ENCODE peak calls at places on chromosomes 2 and 18, in seven cellular contexts. B is PC-9, U is mucosa of descending colon, L is psoas muscle, N is HepG2, W is neural progenitor cell, E is fibroblast of lung. H is an unnamed sample. For H3K9me3, the result is how much of the 10 kb centered on the place peaks cover.

GRCh38 chr18:3261035-3261392 is 919 bp upstream of the MYL12B start:
- DNase-seq in E (no peak), L (no peak), N (no peak), W (no peak), B (no peak), U (no peak), H (no peak)

GRCh38 chr2:17166506-17166905 is 351.7 kb downstream of the RAD51AP2 start:
- DNase-seq in N (no peak), U (no peak), E (peak), L (no peak), B (no peak), W (no peak), H (no peak)

GRCh38 chr2:59584958-59585357 is 968.5 kb downstream of the BCL11A start:
- DNase-seq in L (no peak), W (peak), N (peak), U (peak), B (peak), E (no peak), H (no peak)

GRCh38 chr2:136363921-136364320 is 246.0 kb upstream of the CXCR4 start:
- DNase-seq in U (no peak), E (peak), W (no peak), B (no peak), N (no peak), L (no peak), H (no peak)

GRCh38 chr2:133732982-133733670 is 164.9 kb upstream of the NCKAP5 start:
- DNase-seq in E (no peak), U (no peak), L (no peak), N (no peak), W (no peak), B (no peak), H (no peak)

GRCh38 chr2:216495656-216496055 is 3.0 kb upstream of the RPL37A start:
- DNase-seq in E (peak), B (no peak), W (no peak), L (no peak), N (no peak), U (no peak), H (no peak)

GRCh38 chr2:69375494-69376353 is 11.3 kb downstream of the GFPT1 start:
- DNase-seq in W (peak), E (peak), N (no peak), L (no peak), B (no peak), U (no peak), H (no peak)

GRCh38 chr2:167294031-167294774 is 405.9 kb downstream of the XIRP2 start:
- DNase-seq in B (no peak), W (peak), L (peak), E (peak), U (peak), N (no peak), H (no peak)

GRCh38 chr2:67216103-67216502 is 181.0 kb upstream of the ETAA1 start:
- DNase-seq in E (peak), W (no peak), L (no peak), B (no peak), U (no peak), N (no peak), H (no peak)

GRCh38 chr2:178205853-178206516 is 11.7 kb downstream of the OSBPL6 start:
- DNase-seq in W (no peak), N (no peak), U (no peak), E (peak), L (no peak), B (no peak), H (no peak)

GRCh38 chr2:164146478-164146877 is 410.7 kb upstream of the FIGN start:
- DNase-seq in E (no peak), W (no peak), U (no peak), N (no peak), B (no peak), L (no peak), H (no peak)

GRCh38 chr2:33342705-33343104 is 133.7 kb upstream of the RASGRP3 start:
- DNase-seq in B (no peak), U (no peak), E (no peak), L (no peak), N (no peak), W (no peak), H (no peak)

GRCh38 chr2:62768615-62769014 is 63.1 kb downstream of the EHBP1 start:
- DNase-seq in U (no peak), W (no peak), E (no peak), L (no peak), N (no peak), B (no peak), H (no peak)

GRCh38 chr18:13620818-13621445 is 105.4 kb downstream of the FAM210A start:
- DNase-seq in N (no peak), W (no peak), B (no peak), L (no peak), U (no peak), E (no peak), H (no peak)

GRCh38 chr2:195092341-195092740 is 564.7 kb upstream of the SLC39A10 start:
- DNase-seq in U (no peak), W (peak), E (no peak), L (no peak), N (no peak), B (no peak), H (no peak)

GRCh38 chr2:25586726-25587144 is 86.6 kb downstream of the DTNB start:
- DNase-seq in L (no peak), N (no peak), B (no peak), W (peak), E (no peak), U (no peak), H (no peak)

GRCh38 chr2:241189093-241189855 is 797 bp downstream of the ANO7 start:
- DNase-seq in L (no peak), U (no peak), W (no peak), E (no peak), B (no peak), N (no peak), H (no peak)

GRCh38 chr2:52192656-52193055 is 1160.7 kb upstream of the NRXN1 start:
- DNase-seq in W (no peak), N (no peak), L (no peak), B (no peak), E (no peak), U (no peak), H (no peak)

GRCh38 chr2:235494716-235495372 is 1.0 kb downstream of the AGAP1 start:
- DNase-seq in N (no peak), L (peak), W (peak), U (no peak), B (peak), E (peak), H (no peak)

GRCh38 chr2:174340400-174341300 is 5.9 kb downstream of the SP9 start:
- DNase-seq in W (peak), B (no peak), E (no peak), N (peak), U (no peak), L (peak), H (no peak)

GRCh38 chr2:150212722-150213171 is 274.7 kb downstream of the RND3 start:
- DNase-seq in L (no peak), E (peak), B (no peak), W (no peak), N (no peak), U (no peak), H (no peak)

GRCh38 chr2:127205211-127206140 is 14.6 kb downstream of the CYP27C1 start:
- DNase-seq in N (no peak), E (no peak), B (no peak), W (peak), U (no peak), L (no peak), H (no peak)

GRCh38 chr2:159093496-159093895 is 125.1 kb downstream of the TANC1 start:
- DNase-seq in W (no peak), U (peak), L (no peak), E (peak), B (no peak), N (no peak), H (no peak)

GRCh38 chr2:138271467-138271866 is 230.1 kb upstream of the SPOPL start:
- DNase-seq in N (no peak), B (no peak), E (no peak), W (no peak), L (no peak), U (no peak), H (no peak)

GRCh38 chr2:50594233-50594632 is 437.7 kb downstream of the NRXN1 start:
- DNase-seq in B (no peak), E (no peak), U (no peak), W (no peak), L (no peak), N (no peak), H (no peak)

GRCh38 chr18:73124165-73124564 is 256.4 kb upstream of the NETO1 start:
- DNase-seq in W (no peak), U (no peak), E (no peak), N (no peak), L (no peak), B (no peak), H (no peak)

GRCh38 chr18:48838921-48839818 is 111.6 kb downstream of the SMAD7 start:
- DNase-seq in E (peak), U (no peak), W (no peak), N (no peak), B (peak), L (no peak), H (no peak)

GRCh38 chr2:237507478-237507877 is 20.4 kb downstream of the MLPH start:
- DNase-seq in B (no peak), N (no peak), E (no peak), L (no peak), W (no peak), U (no peak), H (no peak)

GRCh38 chr18:23053756-23054457 is 81.4 kb upstream of the CABLES1 start:
- DNase-seq in E (peak), N (peak), L (no peak), U (no peak), W (peak), B (peak), H (no peak)

GRCh38 chr2:216406861-216407260 is 5.4 kb upstream of the SMARCAL1 start:
- DNase-seq in E (no peak), L (no peak), U (no peak), W (no peak), B (no peak), N (no peak), H (no peak)

GRCh38 chr18:48724939-48725338 is 186.1 kb downstream of the CTIF start:
- DNase-seq in L (no peak), N (no peak), U (no peak), E (no peak), B (no peak), W (no peak), H (no peak)

GRCh38 chr2:102488063-102488462 is 15.0 kb downstream of the SLC9A4 start:
- DNase-seq in U (peak), E (peak), N (no peak), W (no peak), L (no peak), B (peak), H (no peak)

GRCh38 chr2:109545828-109546713 is 67.7 kb downstream of the SEPTIN10 start:
- DNase-seq in L (peak), U (peak), E (peak), B (peak), N (peak), W (peak), H (no peak)

GRCh38 chr2:179580378-179581146 is 280.9 kb downstream of the ZNF385B start:
- DNase-seq in E (peak), N (peak), W (no peak), L (peak), U (no peak), B (no peak), H (peak)

GRCh38 chr2:138059487-138059886 is 95.2 kb downstream of the HNMT start:
- DNase-seq in N (no peak), L (no peak), U (no peak), W (no peak), B (no peak), E (peak), H (no peak)

GRCh38 chr18:32158108-32158624 is 31.7 kb upstream of the MEP1B start:
- DNase-seq in U (peak), W (peak), N (peak), B (peak), L (peak), E (peak), H (peak)

GRCh38 chr2:171159326-171160118 is 1.2 kb downstream of the TLK1 start:
- DNase-seq in W (peak), B (peak), E (peak), N (peak), U (peak), L (no peak), H (peak)

GRCh38 chr2:73359915-73360697 is 25.5 kb upstream of the ALMS1 start:
- DNase-seq in B (no peak), N (no peak), E (peak), W (peak), L (no peak), U (no peak), H (no peak)

GRCh38 chr2:2702385-2702784 is 371.3 kb upstream of the MYT1L start:
- DNase-seq in U (no peak), E (no peak), W (no peak), L (no peak), N (no peak), B (no peak), H (no peak)

GRCh38 chr2:2701813-2702212 is 370.7 kb upstream of the MYT1L start:
- DNase-seq in U (no peak), L (no peak), N (no peak), B (no peak), E (no peak), W (no peak), H (no peak)

GRCh38 chr2:2699117-2699497 is 368.0 kb upstream of the MYT1L start:
- DNase-seq in W (peak), N (no peak), E (no peak), B (no peak), L (no peak), U (no peak), H (no peak)

GRCh38 chr2:2703127-2703526 is 372.1 kb upstream of the MYT1L start:
- DNase-seq in W (no peak), B (no peak), E (no peak), L (no peak), U (no peak), N (no peak), H (no peak)

GRCh38 chr2:2701176-2701781 is 370.2 kb upstream of the MYT1L start:
- DNase-seq in B (no peak), U (no peak), E (no peak), N (no peak), W (no peak), L (no peak), H (no peak)
- H3K9me3 ChIP-seq in B (under half), U (under half), E (under half), N (under half), W (under half), L (under half), H (under half)

GRCh38 chr2:121387591-121388325 is 102.8 kb upstream of the TFCP2L1 start:
- DNase-seq in L (no peak), B (no peak), E (no peak), U (no peak), N (no peak), W (no peak), H (no peak)

GRCh38 chr2:121386707-121387106 is 101.7 kb upstream of the TFCP2L1 start:
- DNase-seq in B (no peak), L (no peak), U (no peak), E (peak), W (no peak), N (no peak), H (no peak)

GRCh38 chr2:121386102-121386501 is 101.1 kb upstream of the TFCP2L1 start:
- DNase-seq in N (no peak), W (peak), L (no peak), E (no peak), B (no peak), U (no peak), H (no peak)

GRCh38 chr2:121377676-121378075 is 92.7 kb upstream of the TFCP2L1 start:
- DNase-seq in B (no peak), N (no peak), U (no peak), L (no peak), E (no peak), W (no peak), H (no peak)

GRCh38 chr2:121382744-121383143 is 97.7 kb upstream of the TFCP2L1 start:
- DNase-seq in L (no peak), W (peak), E (no peak), N (no peak), B (no peak), U (no peak), H (no peak)
- TF ChIP-seq CTCF in L (no peak), W (no peak), E (no peak), N (no peak), B (no peak), U (no peak), H (no peak)

GRCh38 chr18:14916181-14916580 is 168.2 kb downstream of the ANKRD30B start:
- DNase-seq in U (no peak), N (no peak), W (no peak), B (no peak), E (no peak), L (no peak), H (no peak)
- H3K9me3 ChIP-seq in U (under half), N (under half), W (under half), B (under half), E (under half), L (under half), H (under half)

GRCh38 chr2:212546669-212547068 is 8.1 kb upstream of the ERBB4 start:
- DNase-seq in U (no peak), E (no peak), W (no peak), N (no peak), B (no peak), L (no peak), H (no peak)
- TF ChIP-seq CTCF in U (no peak), E (no peak), W (no peak), N (no peak), B (no peak), L (no peak), H (no peak)

GRCh38 chr2:120651818-120652217 is 83.8 kb upstream of the GLI2 start:
- DNase-seq in L (no peak), E (no peak), N (no peak), U (no peak), B (no peak), W (no peak), H (no peak)
- H3K9me3 ChIP-seq in L (under half), E (under half), N (under half), U (under half), B (under half), W (under half), H (under half)

GRCh38 chr18:76134631-76135030 is 360.4 kb downstream of the ZNF516 start:
- DNase-seq in W (no peak), U (no peak), N (no peak), B (no peak), E (no peak), L (no peak), H (no peak)
- TF ChIP-seq CTCF in W (no peak), U (no peak), N (no peak), B (no peak), E (no peak), L (no peak), H (no peak)

GRCh38 chr18:39326772-39327171 is 1761.2 kb upstream of the CELF4 start:
- DNase-seq in E (no peak), B (no peak), W (no peak), U (no peak), N (no peak), L (no peak), H (no peak)
- H3K9me3 ChIP-seq in E (under half), B (under half), W (under half), U (under half), N (under half), L (under half), H (under half)